ENCODE peak calls at places on chromosomes 13 and 19, in four cellular contexts. One of them, this sample, is unnamed.
A peak's percentile ranks its signal among the peaks of the same experiment; 100 is the strongest.

GRCh38 chr13:80840313-80840976 is 499.5 kb upstream of the SPRY2 start:
- DNase-seq in transverse colon: no peak
- DNase-seq in suprapubic skin: no peak
- DNase-seq in breast epithelium: no peak
- DNase-seq in this sample: no peak

GRCh38 chr13:35630551-35631275 is 154.2 kb upstream of the MAB21L1 start:
- DNase-seq in suprapubic skin: no peak
- DNase-seq in transverse colon: no peak
- DNase-seq in breast epithelium: no peak
- DNase-seq in this sample: no peak

GRCh38 chr13:99908129-99908805 is 63.3 kb downstream of the ZIC5 start:
- DNase-seq in transverse colon: no peak
- DNase-seq in suprapubic skin: no peak
- DNase-seq in breast epithelium: no peak
- DNase-seq in this sample: no peak

GRCh38 chr13:50156140-50156539 is 140.9 kb downstream of the KCNRG start:
- DNase-seq in suprapubic skin: no peak
- DNase-seq in transverse colon: no peak
- DNase-seq in breast epithelium: no peak
- DNase-seq in this sample: no peak

GRCh38 chr13:65789815-65790214 is 1440.3 kb downstream of the PCDH9 start:
- DNase-seq in transverse colon: no peak
- DNase-seq in breast epithelium: no peak
- DNase-seq in suprapubic skin: no peak
- DNase-seq in this sample: no peak

GRCh38 chr13:26508885-26509284 is 48.6 kb upstream of the WASF3 start:
- DNase-seq in transverse colon: peak; percentile 62
- DNase-seq in breast epithelium: no peak
- DNase-seq in suprapubic skin: peak; percentile 92
- DNase-seq in this sample: no peak

GRCh38 chr19:2631213-2631821 is 71.2 kb downstream of the GNG7 start:
- DNase-seq in breast epithelium: no peak
- DNase-seq in suprapubic skin: no peak
- DNase-seq in transverse colon: no peak
- DNase-seq in this sample: no peak

GRCh38 chr13:42354246-42355117 is 82.5 kb downstream of the AKAP11 start:
- DNase-seq in breast epithelium: no peak
- DNase-seq in suprapubic skin: no peak
- DNase-seq in transverse colon: no peak
- DNase-seq in this sample: no peak

GRCh38 chr13:63025741-63026140 is 1610.1 kb upstream of the PCDH20 start:
- DNase-seq in transverse colon: no peak
- DNase-seq in suprapubic skin: no peak
- DNase-seq in breast epithelium: no peak
- DNase-seq in this sample: no peak

GRCh38 chr19:533485-534058 is 2.0 kb downstream of the CDC34 start:
- DNase-seq in suprapubic skin: no peak
- DNase-seq in breast epithelium: no peak
- DNase-seq in transverse colon: no peak
- DNase-seq in this sample: no peak

GRCh38 chr13:112754281-112755025 is 64.6 kb downstream of the ATP11A start:
- DNase-seq in transverse colon: no peak
- DNase-seq in suprapubic skin: no peak
- DNase-seq in breast epithelium: no peak
- DNase-seq in this sample: no peak

GRCh38 chr13:69857188-69857821 is 250.3 kb upstream of the ATXN8OS start:
- DNase-seq in suprapubic skin: no peak
- DNase-seq in breast epithelium: no peak
- DNase-seq in transverse colon: no peak
- DNase-seq in this sample: no peak

GRCh38 chr13:112615391-112615790 is 27.4 kb upstream of the TUBGCP3 start:
- DNase-seq in transverse colon: no peak
- DNase-seq in breast epithelium: no peak
- DNase-seq in suprapubic skin: no peak
- DNase-seq in this sample: no peak

GRCh38 chr13:98650376-98651107 is 73.6 kb upstream of the STK24 start:
- DNase-seq in suprapubic skin: no peak
- DNase-seq in breast epithelium: no peak
- DNase-seq in transverse colon: peak; percentile 92
- DNase-seq in this sample: no peak

GRCh38 chr19:30371960-30372824 is at the start of gene ZNF536:
- DNase-seq in transverse colon: no peak
- DNase-seq in suprapubic skin: no peak
- DNase-seq in breast epithelium: no peak
- DNase-seq in this sample: no peak

DNA sequence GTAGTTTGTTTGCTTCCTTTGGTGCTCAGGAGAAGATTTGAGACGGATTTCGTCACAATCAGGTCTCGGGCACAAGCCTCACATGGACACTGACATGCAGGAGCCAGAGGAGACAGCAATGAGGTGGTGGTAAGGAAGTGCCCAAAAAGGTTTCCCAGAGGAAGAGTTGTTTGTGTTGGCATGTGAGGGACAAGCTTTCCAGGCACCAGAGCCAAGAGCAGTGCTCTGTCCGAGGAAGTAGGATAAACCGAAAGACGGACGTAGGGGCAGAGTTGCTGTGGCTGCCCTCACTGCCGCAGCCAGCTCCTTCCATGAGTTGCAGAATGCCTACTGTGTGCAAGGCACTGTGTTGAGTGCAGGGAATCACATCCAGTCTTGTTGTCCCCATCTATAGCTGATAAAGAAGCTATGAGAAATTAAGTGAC is 27.7 kb downstream of the SAE1 start:
- DNase-seq in transverse colon: peak; percentile 14
- DNase-seq in suprapubic skin: no peak
- DNase-seq in breast epithelium: no peak
- DNase-seq in this sample: peak; percentile 24
- TF ChIP-seq CTCF in transverse colon: no peak
- TF ChIP-seq CTCF in suprapubic skin: no peak
- TF ChIP-seq CTCF in breast epithelium: no peak
- TF ChIP-seq CTCF in this sample: no peak

GRCh38 chr19:11550265-11550664 is 8.8 kb downstream of the ELOF1 start:
- DNase-seq in breast epithelium: no peak
- DNase-seq in transverse colon: no peak
- DNase-seq in suprapubic skin: no peak
- DNase-seq in this sample: no peak
- TF ChIP-seq POLR2AphosphoS5 in breast epithelium: no peak
- TF ChIP-seq POLR2AphosphoS5 in transverse colon: no peak
- TF ChIP-seq POLR2AphosphoS5 in suprapubic skin: no peak
- TF ChIP-seq POLR2AphosphoS5 in this sample: no peak

GRCh38 chr19:54646331-54646841 is 16.1 kb downstream of the LILRB1 start:
- DNase-seq in breast epithelium: no peak
- DNase-seq in suprapubic skin: no peak
- DNase-seq in transverse colon: no peak
- DNase-seq in this sample: no peak
- H3K27ac ChIP-seq in breast epithelium: no peak overlapping the region
- H3K27ac ChIP-seq in suprapubic skin: no peak overlapping the region
- H3K27ac ChIP-seq in transverse colon: no peak overlapping the region
- H3K27ac ChIP-seq in this sample: no peak overlapping the region

GRCh38 chr19:50266896-50267295 is 62.3 kb downstream of the KCNC3 start:
- DNase-seq in suprapubic skin: no peak
- DNase-seq in transverse colon: peak; percentile 46
- DNase-seq in breast epithelium: no peak
- DNase-seq in this sample: peak; percentile 82

GRCh38 chr19:50266041-50266440 is 62.6 kb downstream of the MYH14 start:
- DNase-seq in transverse colon: no peak
- DNase-seq in suprapubic skin: no peak
- DNase-seq in breast epithelium: no peak
- DNase-seq in this sample: no peak

GRCh38 chr19:50268046-50268445 is 61.1 kb downstream of the KCNC3 start:
- DNase-seq in breast epithelium: no peak
- DNase-seq in transverse colon: no peak
- DNase-seq in suprapubic skin: no peak
- DNase-seq in this sample: peak; percentile 66

GRCh38 chr19:50269653-50270052 is 59.5 kb downstream of the KCNC3 start:
- DNase-seq in transverse colon: no peak
- DNase-seq in suprapubic skin: no peak
- DNase-seq in breast epithelium: no peak
- DNase-seq in this sample: no peak

DNA sequence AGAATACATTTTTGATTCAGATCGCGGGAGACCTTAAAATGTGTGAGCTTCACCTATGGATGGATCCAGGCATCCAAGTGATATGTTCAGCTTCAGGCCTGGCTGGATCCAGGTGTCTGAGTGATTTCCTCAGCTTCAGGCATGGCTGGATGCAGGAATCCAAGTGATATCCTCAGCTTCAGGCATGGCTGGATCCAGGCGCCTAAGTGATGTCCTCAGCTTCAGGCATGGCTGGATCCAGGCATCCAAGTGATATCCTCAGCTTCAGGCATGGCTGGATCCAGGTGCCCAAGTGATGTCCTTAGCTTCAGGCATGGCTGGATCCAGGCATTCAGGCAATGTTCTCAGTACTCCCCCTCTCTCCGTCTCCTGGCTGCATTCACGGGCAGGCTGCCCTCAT is 60.7 kb downstream of the KCNC3 start:
- DNase-seq in breast epithelium: no peak
- DNase-seq in transverse colon: no peak
- DNase-seq in suprapubic skin: no peak
- DNase-seq in this sample: no peak
- TF ChIP-seq CTCF in breast epithelium: no peak
- TF ChIP-seq CTCF in transverse colon: no peak
- TF ChIP-seq CTCF in suprapubic skin: no peak
- TF ChIP-seq CTCF in this sample: no peak

DNA sequence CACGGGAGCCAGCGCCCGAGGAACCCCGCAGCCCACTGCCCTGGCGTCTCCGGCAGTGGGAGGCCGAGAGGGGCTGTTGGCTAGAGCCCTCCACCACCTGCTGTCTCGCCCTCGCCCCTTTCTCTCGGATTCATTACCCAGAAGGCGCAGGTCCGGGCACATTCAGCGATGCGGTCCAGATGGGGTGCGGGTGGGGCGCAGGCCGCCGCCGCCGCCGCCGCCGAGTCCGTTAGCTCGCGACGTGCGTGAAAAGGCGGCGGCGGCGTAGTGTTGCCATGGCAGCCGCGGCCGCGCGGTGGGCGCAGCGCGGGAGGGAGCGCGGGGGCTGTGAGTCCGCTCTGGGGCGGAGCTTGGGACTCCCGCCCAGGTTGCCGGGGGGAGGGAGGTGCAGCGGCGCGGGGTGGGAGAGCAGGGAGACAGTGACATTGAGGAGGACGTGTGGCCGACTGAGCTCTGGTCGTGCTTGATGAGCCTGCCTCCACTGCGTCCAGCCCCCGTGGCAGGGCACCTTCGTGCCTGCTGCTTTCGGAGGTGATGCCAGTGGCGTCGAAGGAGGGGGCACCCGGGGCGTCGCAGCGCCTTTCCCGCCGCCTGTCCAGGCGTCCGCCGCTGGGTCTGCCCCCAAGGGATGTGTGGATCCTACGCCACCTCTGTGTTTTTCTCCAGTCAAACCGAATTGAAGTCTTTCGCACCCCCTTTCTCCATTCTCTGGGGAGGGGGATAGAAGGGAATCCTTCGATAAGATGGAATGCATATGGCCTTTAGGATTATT is at the start of gene KATNAL1:
- DNase-seq in transverse colon: peak; percentile 78
- DNase-seq in breast epithelium: peak; percentile 65
- DNase-seq in suprapubic skin: peak; percentile 88
- DNase-seq in this sample: peak; percentile 95
- TF ChIP-seq POLR2AphosphoS5 in transverse colon: peak; percentile 39
- TF ChIP-seq POLR2AphosphoS5 in breast epithelium: peak; percentile 28
- TF ChIP-seq POLR2AphosphoS5 in suprapubic skin: no peak
- TF ChIP-seq POLR2AphosphoS5 in this sample: no peak

GRCh38 chr13:60931858-60932546 is 483.6 kb downstream of the PCDH20 start:
- DNase-seq in breast epithelium: no peak
- DNase-seq in transverse colon: no peak
- DNase-seq in suprapubic skin: no peak
- DNase-seq in this sample: no peak

GRCh38 chr13:60936281-60936680 is 479.4 kb downstream of the PCDH20 start:
- DNase-seq in breast epithelium: no peak
- DNase-seq in transverse colon: no peak
- DNase-seq in suprapubic skin: no peak
- DNase-seq in this sample: no peak

DNA sequence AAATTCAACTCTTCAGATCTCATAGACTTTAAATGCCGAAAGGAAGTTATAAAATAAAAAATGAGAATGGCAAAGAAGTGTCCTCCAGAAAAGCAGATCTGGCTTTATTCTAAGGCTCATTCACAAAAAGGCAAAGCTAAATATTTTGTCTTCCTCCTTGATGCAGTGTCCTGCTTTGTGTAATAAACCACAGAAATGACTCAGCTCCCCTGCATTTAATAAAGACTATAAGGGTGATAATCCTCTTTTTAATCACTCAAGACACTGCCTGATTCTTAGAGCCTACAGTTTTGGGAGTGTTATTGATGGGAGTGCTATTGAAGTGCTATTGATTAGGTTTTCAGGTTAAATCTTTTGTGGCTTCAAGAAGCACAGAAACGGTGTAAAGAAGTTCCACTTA is 482.0 kb downstream of the PCDH20 start:
- DNase-seq in suprapubic skin: no peak
- DNase-seq in breast epithelium: no peak
- DNase-seq in transverse colon: no peak
- DNase-seq in this sample: no peak
- H3K27ac ChIP-seq in suprapubic skin: no peak overlapping the region
- H3K27ac ChIP-seq in breast epithelium: no peak overlapping the region
- H3K27ac ChIP-seq in transverse colon: no peak overlapping the region
- H3K27ac ChIP-seq in this sample: no peak overlapping the region

GRCh38 chr19:49890349-49891311 is 6.1 kb downstream of the IL4I1 start:
- DNase-seq in suprapubic skin: peak; percentile 76
- DNase-seq in breast epithelium: no peak
- DNase-seq in transverse colon: peak; percentile 67
- DNase-seq in this sample: peak; percentile 91
- TF ChIP-seq CTCF in suprapubic skin: no peak
- TF ChIP-seq CTCF in breast epithelium: no peak
- TF ChIP-seq CTCF in transverse colon: no peak
- TF ChIP-seq CTCF in this sample: peak; percentile 16

GRCh38 chr13:84823528-84823927 is 941.3 kb upstream of the SLITRK1 start:
- DNase-seq in breast epithelium: no peak
- DNase-seq in suprapubic skin: no peak
- DNase-seq in transverse colon: no peak
- DNase-seq in this sample: no peak
- TF ChIP-seq POLR2AphosphoS5 in breast epithelium: no peak
- TF ChIP-seq POLR2AphosphoS5 in suprapubic skin: no peak
- TF ChIP-seq POLR2AphosphoS5 in transverse colon: no peak
- TF ChIP-seq POLR2AphosphoS5 in this sample: no peak

DNA sequence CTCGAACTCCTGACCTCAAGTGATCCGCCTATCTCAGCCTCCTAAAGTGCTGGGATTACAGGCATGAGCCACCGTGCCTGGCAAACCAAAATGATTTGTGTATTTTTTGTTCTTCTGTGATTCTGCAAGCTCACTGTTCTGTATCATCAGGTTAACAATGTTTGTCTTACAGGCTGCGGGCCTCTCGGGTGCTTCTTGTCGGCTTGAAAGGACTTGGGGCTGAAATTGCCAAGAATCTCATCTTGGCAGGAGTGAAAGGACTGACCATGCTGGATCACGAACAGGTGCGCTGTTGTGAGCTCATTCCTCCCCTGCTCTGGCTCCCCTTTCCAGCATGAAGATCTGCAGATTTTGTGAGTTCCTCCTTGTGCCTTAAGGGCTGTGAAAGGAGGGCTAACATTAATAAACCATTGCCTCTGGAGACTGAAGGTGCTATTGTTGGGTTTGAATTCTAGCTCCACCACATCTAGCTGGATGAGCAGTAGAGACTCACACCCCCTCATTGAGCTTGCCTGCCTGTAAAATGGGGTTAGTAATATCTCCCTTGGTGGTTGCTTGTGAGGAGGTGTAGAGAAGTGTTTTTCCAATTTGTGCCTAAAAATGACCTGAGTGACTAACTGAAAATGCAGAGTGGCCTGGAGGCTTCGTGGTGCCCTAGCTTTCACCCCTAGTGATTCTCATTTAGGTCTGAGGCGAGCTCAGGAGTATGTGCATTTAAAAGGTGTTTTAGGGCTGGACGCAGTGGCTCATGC is 12.9 kb downstream of the SAE1 start:
- DNase-seq in breast epithelium: no peak
- DNase-seq in transverse colon: peak; percentile 9
- DNase-seq in suprapubic skin: no peak
- DNase-seq in this sample: no peak
- H3K27ac ChIP-seq in breast epithelium: no peak overlapping the region
- H3K27ac ChIP-seq in transverse colon: peak overlapping the region; percentile 70
- H3K27ac ChIP-seq in suprapubic skin: no peak overlapping the region
- H3K27ac ChIP-seq in this sample: no peak overlapping the region